ENCODE peak calls at places on chromosomes 1 and 21, in seven cellular contexts. N, I, T, O, E, K and J are unnamed samples.

GRCh38 chr1:222023025-222023424 is 281.1 kb upstream of the DUSP10 start:
- DNase-seq in K (no peak), T (no peak), I (no peak), E (no peak), O (no peak), N (no peak), J (no peak)

GRCh38 chr1:235019456-235019855 is 109.2 kb downstream of the TOMM20 start:
- DNase-seq in K (no peak), I (no peak), N (peak), E (no peak), T (no peak), O (no peak), J (no peak)

GRCh38 chr1:165424454-165425283 is 20.3 kb downstream of the RXRG start:
- DNase-seq in I (peak), K (no peak), O (peak), E (no peak), T (no peak), N (no peak), J (no peak)

GRCh38 chr1:203338335-203339036 is 12.4 kb downstream of the FMOD start:
- DNase-seq in I (peak), N (peak), O (peak), E (peak), K (peak), T (peak), J (peak)

GRCh38 chr1:238364214-238364892 is 473.6 kb upstream of the ZP4 start:
- DNase-seq in T (no peak), O (no peak), E (no peak), I (no peak), K (no peak), N (no peak), J (no peak)

GRCh38 chr1:38611661-38612211 is 247.8 kb downstream of the RRAGC start:
- DNase-seq in K (no peak), E (no peak), I (no peak), T (no peak), O (no peak), N (no peak), J (no peak)

GRCh38 chr1:164922585-164922984 is 363.6 kb downstream of the PBX1 start:
- DNase-seq in T (no peak), O (no peak), K (no peak), N (no peak), E (no peak), I (no peak), J (no peak)

GRCh38 chr1:2374260-2375155 is 16.8 kb downstream of the MORN1 start:
- DNase-seq in K (peak), O (no peak), N (no peak), I (no peak), E (no peak), T (no peak), J (no peak)

GRCh38 chr1:159933347-159933746 is 8.0 kb upstream of the TAGLN2 start:
- DNase-seq in E (no peak), K (no peak), I (no peak), T (no peak), N (no peak), O (no peak), J (no peak)

GRCh38 chr1:54609301-54609921 is 13.9 kb downstream of the FAM151A start:
- DNase-seq in K (no peak), T (no peak), I (no peak), O (no peak), E (no peak), N (no peak), J (no peak)

GRCh38 chr1:223707270-223708000 is 4.9 kb upstream of the CAPN2 start:
- DNase-seq in T (no peak), I (no peak), K (peak), N (peak), E (peak), O (peak), J (no peak)

GRCh38 chr1:22110016-22110415 is 32.9 kb downstream of the WNT4 start:
- DNase-seq in I (no peak), N (no peak), E (no peak), O (no peak), T (no peak), K (no peak), J (no peak)

GRCh38 chr1:204288061-204288588 is 71.6 kb downstream of the PLEKHA6 start:
- DNase-seq in E (peak), T (no peak), O (no peak), N (no peak), K (no peak), I (no peak), J (no peak)

GRCh38 chr1:228884615-228885566 is 149.6 kb downstream of the RHOU start:
- DNase-seq in E (no peak), O (no peak), I (no peak), N (peak), K (no peak), T (no peak), J (no peak)

GRCh38 chr1:114234408-114235119 is 80.9 kb upstream of the SYT6 start:
- DNase-seq in O (no peak), K (peak), E (no peak), N (no peak), T (no peak), I (no peak), J (no peak)

GRCh38 chr1:227170361-227171166 is 147.7 kb downstream of the CDC42BPA start:
- DNase-seq in T (no peak), K (no peak), O (no peak), I (no peak), N (peak), E (no peak), J (no peak)

GRCh38 chr1:12003762-12004161 is 15.5 kb upstream of the MIIP start:
- DNase-seq in E (no peak), N (no peak), K (no peak), O (no peak), T (no peak), I (no peak), J (no peak)

GRCh38 chr21:34579411-34579810 is 35.5 kb downstream of the RCAN1 start:
- DNase-seq in N (peak), T (no peak), K (no peak), E (no peak), I (no peak), O (peak), J (no peak)

GRCh38 chr21:34580181-34580700 is 34.7 kb downstream of the RCAN1 start:
- DNase-seq in N (no peak), O (no peak), I (no peak), E (no peak), K (no peak), T (no peak), J (no peak)

GRCh38 chr21:34583926-34584563 is 30.9 kb downstream of the RCAN1 start:
- DNase-seq in K (no peak), E (no peak), O (no peak), I (no peak), N (no peak), T (no peak), J (no peak)

DNA sequence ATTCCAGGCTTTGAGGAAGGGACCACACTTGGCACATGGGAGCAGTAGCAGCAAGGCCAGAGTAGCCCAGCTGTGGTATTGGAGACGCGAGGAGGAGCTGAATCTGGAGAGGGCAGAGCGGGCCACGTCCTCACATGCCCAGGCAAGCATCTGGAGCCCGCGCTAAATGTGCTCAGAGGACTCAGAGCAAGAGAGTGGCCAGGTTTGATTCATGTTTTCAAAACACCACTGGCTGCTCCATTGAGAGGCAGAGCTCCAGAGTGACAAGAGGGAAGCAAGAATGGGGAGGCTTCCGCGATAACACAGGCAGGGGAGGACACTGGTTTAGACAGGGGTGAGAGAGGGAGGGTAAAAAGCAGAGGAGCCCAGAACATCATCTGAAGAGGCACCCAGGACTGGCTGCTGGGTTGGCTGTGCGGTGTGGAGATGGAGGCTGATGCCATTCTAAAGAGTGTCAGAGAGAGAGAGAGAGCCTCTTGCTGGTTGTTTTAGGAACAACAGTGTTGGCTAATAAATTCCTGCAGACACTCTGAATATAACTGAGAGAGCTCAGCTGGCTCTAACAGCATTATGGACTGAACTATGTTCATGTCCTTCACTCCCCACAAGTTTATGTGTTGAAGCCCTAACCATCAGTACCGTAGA is 32.3 kb downstream of the RCAN1 start:
- DNase-seq in E (no peak), K (peak), O (peak), I (peak), T (peak), N (peak), J (no peak)
- H2AFZ ChIP-seq in E (no peak), K (no peak), O (no peak), I (no peak), T (peak), N (peak), J (no peak)

GRCh38 chr1:9399510-9400424 is 107.1 kb downstream of the SPSB1 start:
- DNase-seq in N (peak), K (no peak), E (no peak), O (peak), I (no peak), T (no peak), J (peak)
- H2AFZ ChIP-seq in N (peak), K (no peak), E (no peak), O (no peak), I (no peak), T (peak), J (no peak)

DNA sequence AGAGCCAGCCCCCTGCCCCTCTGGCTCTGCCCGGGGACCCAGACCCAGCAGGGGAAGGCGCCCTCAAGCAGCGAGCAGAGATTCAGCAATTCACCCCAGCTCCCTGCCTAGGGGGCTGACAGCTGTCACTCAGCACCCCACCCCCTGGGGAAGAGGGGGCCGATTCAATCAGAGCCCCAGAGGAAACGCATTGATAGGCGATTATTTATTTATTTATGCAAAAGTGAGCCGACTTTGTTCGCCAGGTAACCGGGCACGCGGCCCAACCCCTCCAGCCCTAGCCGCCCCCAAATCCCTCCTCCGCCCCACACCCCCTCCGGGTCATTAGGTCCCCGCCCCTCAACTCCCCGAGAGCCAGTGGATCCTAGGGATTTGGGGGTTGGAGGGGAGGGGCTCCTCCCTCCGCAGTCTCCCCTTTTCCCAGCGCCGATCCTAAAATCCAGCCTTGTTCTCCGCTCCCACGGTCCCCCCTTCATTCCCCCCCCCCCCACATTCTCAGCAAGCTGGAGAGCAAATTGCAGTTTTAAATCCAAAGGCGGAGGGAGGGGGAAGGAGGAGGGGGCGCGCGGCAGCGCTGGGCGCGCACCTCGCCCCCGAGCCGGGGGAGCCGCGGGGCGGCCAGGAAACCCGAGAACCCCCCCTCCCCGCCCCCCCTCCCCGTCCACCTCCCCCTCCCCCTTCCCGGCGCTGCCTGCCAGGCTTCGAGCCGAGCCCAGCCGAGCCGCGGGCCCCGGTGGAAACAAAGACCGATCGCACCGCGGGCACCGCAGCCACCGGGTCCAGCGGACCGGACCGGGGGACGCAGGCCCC is 1.2 kb downstream of the AHDC1 start:
- DNase-seq in E (no peak), T (no peak), O (no peak), K (peak), I (peak), N (peak), J (peak)
- H2AFZ ChIP-seq in E (no peak), T (peak), O (no peak), K (no peak), I (peak), N (peak), J (peak)

DNA sequence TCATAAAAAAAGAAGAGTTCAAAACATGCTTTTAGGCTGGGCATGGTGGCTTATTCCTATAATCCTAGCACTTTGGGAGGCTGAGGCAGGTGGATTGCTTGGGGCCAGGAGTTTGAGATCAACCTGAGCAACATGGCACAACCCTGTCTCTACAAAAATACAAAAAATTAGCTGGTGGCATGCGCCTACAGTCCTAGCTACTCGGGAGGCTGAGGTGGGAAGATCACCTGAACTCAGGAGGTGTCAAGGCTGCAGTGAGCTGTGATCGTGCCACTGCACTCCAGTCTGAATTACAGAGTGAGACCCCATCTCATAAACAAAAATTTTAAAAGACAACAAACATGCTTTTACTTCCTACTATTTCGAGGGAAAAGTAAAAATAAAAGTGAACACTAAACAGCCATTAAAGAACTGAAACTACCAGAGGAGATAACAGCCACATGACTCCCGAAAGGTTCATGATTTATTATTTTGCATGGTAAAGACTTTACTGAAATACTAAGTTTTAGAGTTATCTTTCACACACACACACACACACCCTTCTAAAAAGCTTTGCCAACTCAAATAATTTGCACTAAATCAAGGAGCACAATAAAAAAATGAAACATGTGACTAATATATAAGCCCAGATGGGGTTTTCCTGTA is 48.1 kb downstream of the USP1 start:
- DNase-seq in T (no peak), O (no peak), I (no peak), N (no peak), E (no peak), K (no peak), J (no peak)
- H2AFZ ChIP-seq in T (no peak), O (no peak), I (no peak), N (no peak), E (no peak), K (no peak), J (no peak)

DNA sequence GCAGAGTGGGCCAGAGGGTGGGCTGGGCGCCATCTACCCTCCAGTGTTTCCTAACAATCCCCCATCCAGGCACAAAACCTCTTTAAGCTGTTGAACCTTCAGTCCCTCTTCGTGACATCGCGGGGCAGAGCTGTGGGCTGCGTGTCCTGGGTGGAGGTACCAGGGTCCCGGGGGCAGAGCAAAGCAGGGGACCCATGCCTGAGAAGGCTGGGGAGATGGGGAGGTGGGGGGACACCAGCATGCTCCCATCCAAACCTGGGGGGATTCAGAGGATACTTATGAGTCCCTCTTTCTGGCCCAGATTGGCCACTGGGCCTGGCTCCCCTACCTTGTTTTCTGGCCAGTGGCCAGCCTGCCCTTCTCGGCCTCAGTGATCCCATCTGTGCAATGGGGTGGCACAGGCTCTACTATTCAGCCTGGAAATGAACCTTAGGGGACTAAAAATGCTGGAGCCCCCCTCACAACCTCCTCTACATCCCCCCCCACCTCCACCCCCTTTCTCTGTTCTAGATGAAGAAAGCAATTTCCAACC is 10.4 kb upstream of the CLCNKB start:
- DNase-seq in O (no peak), K (no peak), N (no peak), T (no peak), E (no peak), I (no peak), J (no peak)
- H2AFZ ChIP-seq in O (no peak), K (no peak), N (peak), T (peak), E (no peak), I (no peak), J (no peak)